ENCODE peak calls at places on chromosomes 1 and 21, in six cellular contexts. R is GM23338, B is SK-N-SH, Q is PC-9, D is body of pancreas, E is HCT116. F is an unnamed sample. For H3K4me1, the result is how much of the 10 kb centered on the place peaks cover.

GRCh38 chr1:193033610-193034009 is 25.6 kb downstream of the UCHL5 start:
- DNase-seq in B (no peak), E (no peak), Q (no peak), R (no peak), D (no peak), F (no peak)

GRCh38 chr1:52613611-52614373 is 11.6 kb downstream of the GPX7 start:
- DNase-seq in E (no peak), D (no peak), R (no peak), Q (no peak), B (no peak), F (no peak)

GRCh38 chr1:200365897-200366426 is 43.9 kb downstream of the ZNF281 start:
- DNase-seq in R (peak), Q (no peak), D (no peak), E (no peak), B (no peak), F (no peak)

GRCh38 chr1:161962094-161962887 is 61.4 kb downstream of the OLFML2B start:
- DNase-seq in D (no peak), R (no peak), B (no peak), E (peak), Q (no peak), F (peak)

GRCh38 chr1:212683357-212683722 is 16.3 kb downstream of the BATF3 start:
- DNase-seq in D (peak), B (no peak), Q (no peak), E (no peak), R (no peak), F (no peak)

GRCh38 chr1:183635112-183635605 is 424 bp downstream of the ARPC5 start:
- DNase-seq in E (no peak), D (peak), Q (peak), R (peak), B (peak), F (no peak)

GRCh38 chr21:35017256-35017655 is 31.8 kb downstream of the RUNX1 start:
- DNase-seq in Q (no peak), R (no peak), B (no peak), D (no peak), E (no peak), F (no peak)

GRCh38 chr1:232904566-232904965 is 45.8 kb upstream of the NTPCR start:
- DNase-seq in D (no peak), B (no peak), Q (no peak), R (no peak), E (no peak), F (no peak)

GRCh38 chr21:35231115-35231514 is 182.0 kb upstream of the RUNX1 start:
- DNase-seq in B (no peak), E (no peak), D (no peak), R (no peak), Q (peak), F (no peak)

GRCh38 chr1:203117611-203118575 is 9.6 kb upstream of the ADORA1 start:
- DNase-seq in B (peak), R (peak), E (peak), Q (peak), D (peak), F (no peak)

GRCh38 chr1:165854101-165854845 is 26.9 kb downstream of the UCK2 start:
- DNase-seq in D (peak), E (no peak), Q (peak), B (no peak), R (no peak), F (no peak)

GRCh38 chr1:5367306-5367705 is 624.9 kb downstream of the NPHP4 start:
- DNase-seq in D (no peak), Q (no peak), R (no peak), B (no peak), E (no peak), F (no peak)

GRCh38 chr21:23578027-23578426 is 2029.3 kb downstream of the MRPL39 start:
- DNase-seq in Q (no peak), B (no peak), E (no peak), R (no peak), D (no peak), F (no peak)

GRCh38 chr1:82317671-82318070 is 516.9 kb downstream of the ADGRL2 start:
- DNase-seq in B (no peak), R (no peak), E (no peak), D (no peak), Q (no peak), F (no peak)

GRCh38 chr1:22635436-22635835 is 992 bp upstream of the C1QA start:
- DNase-seq in D (peak), E (no peak), Q (no peak), B (no peak), R (no peak), F (no peak)

GRCh38 chr1:248373761-248374160 is 1.8 kb upstream of the OR2T6 start:
- DNase-seq in B (no peak), Q (no peak), R (no peak), D (no peak), E (no peak), F (no peak)

GRCh38 chr21:17660449-17660848 is 47.7 kb upstream of the BTG3 start:
- DNase-seq in Q (peak), B (no peak), R (no peak), D (no peak), E (no peak), F (no peak)

GRCh38 chr1:48916121-48917069 is 139.7 kb upstream of the BEND5 start:
- DNase-seq in D (peak), Q (no peak), B (peak), R (peak), E (peak), F (no peak)

DNA sequence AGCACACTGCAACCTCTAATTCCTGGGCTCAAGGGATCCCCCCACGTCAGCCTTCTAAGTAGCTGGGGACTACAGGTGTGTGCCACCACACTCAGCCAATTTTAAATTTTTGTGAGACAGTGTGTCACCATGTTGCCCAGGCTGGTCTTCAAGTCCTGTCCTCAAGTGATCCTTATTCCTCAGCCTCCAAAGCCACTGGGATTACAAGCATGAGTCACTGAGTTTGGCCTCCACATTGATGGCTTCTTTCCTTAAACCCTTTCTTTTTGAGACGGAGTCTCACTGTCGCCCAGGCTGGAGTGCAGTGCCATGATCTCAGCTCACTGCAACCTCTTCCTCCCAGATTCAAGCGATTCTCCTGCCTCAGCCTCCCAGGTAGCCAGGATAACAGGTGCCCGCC is 7.6 kb downstream of the KPNA6 start:
- DNase-seq in D (no peak), Q (no peak), B (no peak), E (no peak), R (no peak), F (no peak)
- H3K4me1 ChIP-seq in D (under half), Q (under half), B (under half), E (under half), R (under half), F (half or more)

GRCh38 chr1:155223017-155223416 is 14.5 kb downstream of the MTX1 start:
- DNase-seq in E (no peak), B (no peak), Q (no peak), D (no peak), R (no peak), F (no peak)

GRCh38 chr1:155219592-155220031 is 11.1 kb downstream of the MTX1 start:
- DNase-seq in E (no peak), B (peak), Q (no peak), R (peak), D (peak), F (peak)

GRCh38 chr1:155220566-155220965 is 12.1 kb downstream of the MTX1 start:
- DNase-seq in Q (no peak), D (no peak), E (no peak), B (no peak), R (no peak), F (no peak)

DNA sequence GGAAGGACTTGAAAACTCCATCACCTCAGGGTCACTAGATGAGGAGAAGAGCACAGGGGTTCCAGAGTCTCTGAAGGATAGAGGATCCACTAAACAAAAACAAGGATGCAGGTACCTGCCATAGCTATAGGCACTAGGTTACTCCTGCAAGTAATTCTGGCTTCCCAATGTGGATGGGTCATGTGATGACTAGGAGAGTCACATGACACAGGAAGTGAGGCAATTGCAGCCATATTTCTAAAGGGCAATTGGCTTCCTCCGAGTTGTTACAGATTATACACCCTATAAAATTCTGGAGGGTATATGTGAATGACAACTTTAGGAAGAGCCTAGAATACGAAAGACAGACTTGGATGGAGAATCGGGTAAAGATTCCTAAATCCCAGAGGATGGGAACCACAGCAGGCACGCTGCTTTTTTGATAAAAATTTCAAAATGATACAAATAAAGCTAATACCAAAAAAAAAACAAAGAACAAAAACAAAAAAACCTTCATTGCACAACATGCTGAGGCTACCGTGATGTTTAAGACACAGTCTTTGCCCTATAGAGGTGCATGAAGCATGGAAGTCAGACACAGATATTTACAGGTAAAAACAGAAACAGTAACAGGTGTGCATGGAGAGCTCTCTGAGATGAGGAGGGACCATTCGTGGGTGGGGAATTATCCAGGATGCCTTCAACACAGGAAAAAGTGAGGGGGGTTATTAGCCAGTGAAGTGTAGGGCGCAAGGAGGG is 10.5 kb downstream of the MTX1 start:
- DNase-seq in R (peak), B (peak), Q (no peak), E (peak), D (peak), F (no peak)
- H3K4me3 ChIP-seq in R (peak), B (no peak), Q (no peak), E (peak), D (no peak), F (no peak)

GRCh38 chr1:17585266-17585987 is 45.9 kb downstream of the ARHGEF10L start:
- DNase-seq in R (no peak), D (no peak), Q (no peak), E (no peak), B (no peak), F (no peak)
- H3K4me1 ChIP-seq in R (half or more), D (half or more), Q (under half), E (under half), B (under half), F (under half)

DNA sequence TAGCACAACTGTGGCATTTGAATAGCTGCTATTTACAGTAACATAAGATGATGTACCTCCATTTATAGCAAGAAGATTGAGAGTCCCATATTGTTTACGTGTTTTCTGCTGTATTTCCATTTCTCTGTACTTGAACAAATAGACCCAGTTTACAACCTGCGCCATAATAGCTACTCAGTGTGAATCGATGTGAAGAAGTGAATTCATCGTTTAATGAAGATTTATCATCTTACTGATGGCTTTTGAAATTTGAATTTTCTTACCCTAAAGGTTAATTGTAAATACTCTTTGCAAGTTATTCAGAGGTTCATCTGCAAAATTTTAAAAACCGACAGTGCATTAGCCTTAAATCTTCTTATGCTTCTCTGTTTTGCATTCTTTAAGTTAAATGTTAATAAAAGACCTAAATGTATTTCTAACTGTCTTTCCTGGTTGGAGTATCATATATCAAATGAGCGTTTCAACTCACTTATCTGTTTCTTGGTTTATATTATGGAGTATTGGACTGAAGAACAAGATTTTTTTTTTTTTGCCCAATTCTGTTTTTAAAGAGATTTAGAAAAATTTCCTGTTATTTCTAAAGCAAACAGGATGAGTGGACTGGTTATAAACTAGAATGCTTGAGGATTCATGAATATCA is 2.2 kb downstream of the MACO1 start:
- DNase-seq in B (no peak), D (no peak), R (no peak), E (no peak), Q (no peak), F (no peak)
- H3K4me3 ChIP-seq in B (peak), D (no peak), R (no peak), E (no peak), Q (no peak), F (no peak)

DNA sequence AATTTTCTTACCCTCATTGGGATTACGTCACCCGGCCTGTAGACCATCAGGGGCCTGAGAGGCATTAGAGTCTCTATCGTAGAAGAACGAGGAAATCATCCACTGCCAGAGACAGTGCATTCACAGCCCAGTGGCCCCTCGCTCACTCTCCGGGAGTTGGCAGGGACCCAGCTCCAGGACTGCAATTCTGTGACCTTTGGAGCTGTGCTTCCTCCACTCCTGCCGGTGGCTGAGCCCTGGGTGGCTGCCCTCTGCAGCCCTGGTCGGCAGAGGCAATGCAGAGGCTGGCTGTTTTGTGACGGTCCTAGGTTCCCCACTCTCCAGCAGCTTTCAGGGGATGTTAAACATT is 12.7 kb downstream of the SLC37A1 start:
- DNase-seq in R (no peak), E (no peak), Q (no peak), D (peak), B (no peak), F (no peak)
- H3K4me1 ChIP-seq in R (under half), E (under half), Q (under half), D (under half), B (under half), F (under half)

F was measured in CD4-positive, alpha-beta memory T cell.